ENCODE peak calls at places on chromosomes 6 and 20, in four cellular contexts. L is activated CD8-positive, alpha-beta T cell treated with anti-CD3 and anti-CD28 coated beads for 36 hours; O is tibial nerve; N is AG09309. C is an unnamed sample.

GRCh38 chr6:12598919-12599318 is 117.6 kb upstream of the PHACTR1 start:
- DNase-seq in L (no peak), O (no peak), N (no peak), C (no peak)

GRCh38 chr20:1002682-1003561 is 811 bp upstream of the RSPO4 start:
- DNase-seq in L (no peak), O (no peak), N (no peak), C (no peak)

GRCh38 chr6:29737707-29738630 is 14.7 kb downstream of the HLA-F start:
- DNase-seq in L (peak; percentile 83), O (peak; percentile 68), N (peak; percentile 45), C (peak; percentile 39)

GRCh38 chr6:155314773-155315515 is 660 bp upstream of the TFB1M start:
- DNase-seq in L (peak; percentile 87), O (peak; percentile 73), N (peak; percentile 57), C (peak; percentile 59)

GRCh38 chr6:2110504-2110903 is 134.9 kb downstream of the GMDS start:
- DNase-seq in L (no peak), O (no peak), N (no peak), C (no peak)

GRCh38 chr20:582204-582603 is 27.9 kb downstream of the TCF15 start:
- DNase-seq in L (no peak), O (no peak), N (no peak), C (no peak)

GRCh38 chr6:108564178-108564577 is 3.5 kb downstream of the FOXO3 start:
- DNase-seq in L (peak; percentile 30), O (no peak), N (peak; percentile 95), C (peak; percentile 80)

GRCh38 chr20:63311833-63312243 is 18.9 kb downstream of the COL20A1 start:
- DNase-seq in L (no peak), O (no peak), N (no peak), C (no peak)

GRCh38 chr6:16446241-16446640 is 207.9 kb downstream of the GMPR start:
- DNase-seq in L (no peak), O (no peak), N (peak; percentile 44), C (no peak)

GRCh38 chr6:149046164-149046821 is 271.2 kb upstream of the TAB2 start:
- DNase-seq in L (no peak), O (no peak), N (no peak), C (no peak)

GRCh38 chr20:1333462-1334369 is 4.8 kb upstream of the SDCBP2 start:
- DNase-seq in L (no peak), O (no peak), N (no peak), C (no peak)

GRCh38 chr6:143283887-143284640 is 166.4 kb downstream of the ADAT2 start:
- DNase-seq in L (no peak), O (no peak), N (peak; percentile 34), C (peak; percentile 27)

GRCh38 chr6:155079985-155080452 is 84.9 kb downstream of the TIAM2 start:
- DNase-seq in L (peak; percentile 41), O (no peak), N (no peak), C (no peak)

GRCh38 chr6:117463762-117464665 is 18.5 kb upstream of the DCBLD1 start:
- DNase-seq in L (peak; percentile 45), O (no peak), N (no peak), C (no peak)

GRCh38 chr6:81996414-81996813 is 243.9 kb upstream of the TENT5A start:
- DNase-seq in L (no peak), O (no peak), N (peak; percentile 67), C (no peak)

GRCh38 chr20:63748356-63749270 is 9.0 kb downstream of the SLC2A4RG start:
- DNase-seq in L (no peak), O (no peak), N (no peak), C (no peak)

GRCh38 chr6:94254689-94255088 is 835.3 kb upstream of the EPHA7 start:
- DNase-seq in L (no peak), O (no peak), N (no peak), C (no peak)

GRCh38 chr20:33604084-33604990 is 57.8 kb upstream of the C20orf144 start:
- DNase-seq in L (no peak), O (no peak), N (no peak), C (no peak)

GRCh38 chr20:59835448-59836395 is 97.7 kb downstream of the SYCP2 start:
- DNase-seq in L (no peak), O (peak; percentile 39), N (no peak), C (no peak)

GRCh38 chr20:3239867-3240775 is 1.1 kb upstream of the SLC4A11 start:
- DNase-seq in L (no peak), O (no peak), N (no peak), C (no peak)

GRCh38 chr20:60087563-60088105 is 129.4 kb downstream of the CDH26 start:
- DNase-seq in L (no peak), O (no peak), N (no peak), C (no peak)

GRCh38 chr6:100353276-100354015 is 111.3 kb downstream of the SIM1 start:
- DNase-seq in L (no peak), O (no peak), N (no peak), C (no peak)

GRCh38 chr6:130366011-130366963 is at the start of gene TMEM200A:
- DNase-seq in L (peak; percentile 57), O (peak; percentile 45), N (no peak), C (peak; percentile 31)

GRCh38 chr6:4712291-4712690 is 63.9 kb upstream of the CDYL start:
- DNase-seq in L (no peak), O (no peak), N (no peak), C (no peak)

GRCh38 chr20:47735412-47736400 is 49.6 kb downstream of the SULF2 start:
- DNase-seq in L (no peak), O (peak; percentile 45), N (no peak), C (no peak)

DNA sequence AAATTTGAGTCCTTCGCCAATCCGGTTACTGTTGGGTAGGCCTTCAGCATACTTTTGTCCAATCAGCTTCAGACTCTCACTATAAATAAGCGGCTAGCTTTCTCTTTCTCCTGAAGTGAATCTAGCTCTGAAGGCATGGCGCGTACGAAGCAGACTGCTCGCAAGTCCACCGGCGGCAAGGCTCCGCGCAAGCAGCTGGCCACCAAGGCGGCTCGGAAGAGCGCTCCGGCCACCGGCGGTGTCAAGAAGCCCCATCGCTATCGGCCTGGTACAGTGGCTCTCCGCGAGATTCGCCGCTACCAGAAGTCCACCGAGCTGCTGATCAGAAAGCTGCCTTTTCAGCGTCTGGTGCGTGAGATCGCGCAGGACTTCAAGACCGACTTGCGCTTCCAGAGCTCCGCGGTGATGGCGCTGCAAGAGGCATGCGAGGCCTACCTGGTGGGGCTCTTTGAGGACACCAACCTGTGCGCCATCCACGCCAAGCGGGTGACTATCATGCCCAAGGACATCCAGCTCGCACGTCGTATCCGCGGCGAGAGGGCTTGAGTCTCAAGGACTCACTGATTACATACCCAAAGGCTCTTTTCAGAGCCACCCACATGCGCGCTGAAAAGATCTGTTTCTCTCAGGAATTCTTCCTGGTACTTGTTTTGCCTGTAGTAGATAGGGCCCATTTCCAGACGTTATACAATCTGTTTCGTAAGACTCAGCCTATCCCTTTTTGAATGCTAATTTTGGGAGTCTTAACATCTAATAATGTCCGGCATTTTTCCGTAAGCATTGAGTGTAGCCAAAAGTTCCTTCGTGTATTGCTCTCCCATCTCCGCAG is 102.0 kb downstream of the OR2B2 start:
- DNase-seq in L (peak; percentile 78), O (peak; percentile 73), N (peak; percentile 95), C (peak; percentile 94)
- TF ChIP-seq CTCF in L (no peak), O (no peak), N (no peak), C (peak; percentile 1)

DNA sequence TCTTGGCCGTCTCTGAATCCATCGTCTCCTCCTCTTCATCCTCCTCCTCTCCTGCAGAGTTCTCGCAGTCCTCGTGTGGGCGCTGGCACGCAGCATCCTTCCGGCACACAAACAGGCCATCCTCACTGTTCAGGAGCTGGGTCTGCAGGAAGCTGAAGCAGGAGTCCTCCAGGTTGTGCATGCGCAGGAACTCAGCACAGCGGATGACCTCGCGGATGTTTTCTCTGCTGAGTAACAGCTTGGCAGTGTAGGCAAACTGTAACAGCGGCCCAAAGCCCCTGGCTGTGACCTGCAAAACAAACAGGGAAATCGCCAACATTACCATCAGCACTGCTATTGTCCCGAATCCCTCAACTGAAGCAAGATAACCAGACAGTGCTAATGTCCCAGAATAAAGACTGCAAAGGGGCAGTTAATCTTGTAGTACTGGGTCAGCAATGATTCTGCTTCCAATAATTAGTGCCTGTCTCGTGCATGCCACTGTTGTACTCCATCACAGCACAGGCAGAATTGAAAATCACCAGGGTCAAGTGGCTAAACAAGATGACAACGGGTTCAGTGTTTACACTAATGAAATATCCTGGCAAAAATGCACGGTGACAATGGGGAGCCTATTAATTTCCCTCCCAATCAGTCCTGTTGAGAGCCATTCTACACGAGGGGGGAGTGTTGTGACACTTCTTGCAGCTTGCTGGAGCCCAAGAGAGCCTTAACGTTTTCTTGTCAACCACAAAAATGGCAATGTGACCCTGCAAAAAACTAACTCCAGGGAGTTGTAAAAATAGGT is 57.5 kb downstream of the GJA10 start:
- DNase-seq in L (no peak), O (no peak), N (no peak), C (no peak)
- TF ChIP-seq CTCF in L (no peak), O (no peak), N (no peak), C (no peak)

GRCh38 chr6:39157511-39157910 is 42.5 kb upstream of the SAYSD1 start:
- DNase-seq in L (no peak), O (no peak), N (no peak), C (no peak)
- TF ChIP-seq CTCF in L (no peak), O (no peak), N (no peak), C (no peak)

GRCh38 chr6:166774770-166775169 is 147.7 kb upstream of the RPS6KA2 start:
- DNase-seq in L (no peak), O (no peak), N (no peak), C (no peak)

GRCh38 chr6:166774292-166774691 is 147.2 kb upstream of the RPS6KA2 start:
- DNase-seq in L (no peak), O (no peak), N (no peak), C (no peak)

GRCh38 chr6:166770216-166771116 is 143.4 kb upstream of the RPS6KA2 start:
- DNase-seq in L (no peak), O (no peak), N (no peak), C (no peak)

GRCh38 chr6:166771701-166772100 is 144.7 kb upstream of the RPS6KA2 start:
- DNase-seq in L (no peak), O (no peak), N (no peak), C (no peak)

DNA sequence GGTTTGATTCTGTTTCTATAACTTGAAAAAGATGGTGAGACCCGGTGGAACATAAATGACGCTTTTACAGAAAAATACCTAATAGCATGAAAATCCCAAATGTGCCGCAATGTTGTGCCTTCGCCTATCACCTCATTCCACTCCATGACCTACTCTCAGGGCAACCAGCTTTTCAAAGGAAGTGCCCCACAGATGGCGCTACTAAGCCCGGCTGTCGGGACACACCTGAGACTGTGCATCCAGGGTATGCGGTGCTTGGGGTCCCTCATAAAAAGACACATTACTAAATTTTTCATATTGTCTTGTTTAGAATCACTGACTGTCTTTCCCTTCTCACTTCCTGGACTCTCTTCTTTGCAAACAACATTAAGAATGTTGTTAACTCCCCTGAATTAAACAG is 145.5 kb upstream of the RPS6KA2 start:
- DNase-seq in L (peak; percentile 21), O (no peak), N (no peak), C (no peak)
- TF ChIP-seq CTCF in L (no peak), O (no peak), N (no peak), C (peak; percentile 11)

GRCh38 chr20:37999526-38000263 is 33.6 kb downstream of the TTI1 start:
- DNase-seq in L (no peak), O (no peak), N (no peak), C (no peak)
- TF ChIP-seq CTCF in L (no peak), O (no peak), N (no peak), C (no peak)